ENCODE peak calls at places on chromosomes 12 and 14, in four cellular contexts. X is K562, M is GM12878, H is H1. N is an unnamed sample.

GRCh38 chr14:36773558-36773957 is 111.9 kb downstream of the PAX9 start:
- DNase-seq in X (no peak), M (no peak), H (no peak), N (no peak)

GRCh38 chr14:85248881-85249635 is 280.9 kb upstream of the FLRT2 start:
- DNase-seq in X (no peak), M (no peak), H (no peak), N (no peak)

GRCh38 chr14:104433401-104434213 is 146.0 kb upstream of the C14orf180 start:
- DNase-seq in X (no peak), M (no peak), H (no peak), N (no peak)

GRCh38 chr12:111068281-111068680 is 147.9 kb upstream of the MYL2 start:
- DNase-seq in X (no peak), M (no peak), H (no peak), N (no peak)

GRCh38 chr14:101233861-101234587 is 327.3 kb upstream of the DIO3 start:
- DNase-seq in X (no peak), M (no peak), H (no peak), N (no peak)

GRCh38 chr12:75478395-75478794 is 2.2 kb upstream of the GLIPR1 start:
- DNase-seq in X (no peak), M (peak), H (no peak), N (no peak)

GRCh38 chr14:57390806-57391562 is 598 bp downstream of the NAA30 start:
- DNase-seq in X (peak), M (no peak), H (no peak), N (no peak)

GRCh38 chr12:1920436-1920835 is 2.0 kb upstream of the CACNA2D4 start:
- DNase-seq in X (no peak), M (no peak), H (no peak), N (no peak)

GRCh38 chr12:14923944-14924343 is 14.4 kb downstream of the ERP27 start:
- DNase-seq in X (no peak), M (no peak), H (no peak), N (no peak)

GRCh38 chr14:68309121-68309520 is 483.7 kb downstream of the ZFP36L1 start:
- DNase-seq in X (no peak), M (no peak), H (no peak), N (no peak)

GRCh38 chr14:69906201-69906600 is 27.0 kb downstream of the SMOC1 start:
- DNase-seq in X (no peak), M (no peak), H (no peak), N (no peak)

GRCh38 chr12:57461326-57461903 is 1.8 kb downstream of the GLI1 start:
- DNase-seq in X (peak), M (no peak), H (no peak), N (no peak)

GRCh38 chr12:71719647-71720370 is 33.9 kb downstream of the TMEM19 start:
- DNase-seq in X (no peak), M (no peak), H (no peak), N (no peak)

GRCh38 chr12:2384533-2385328 is 331.9 kb downstream of the CACNA1C start:
- DNase-seq in X (no peak), M (no peak), H (no peak), N (no peak)

GRCh38 chr12:81332054-81332453 is 254.2 kb downstream of the ACSS3 start:
- DNase-seq in X (no peak), M (no peak), H (no peak), N (no peak)

GRCh38 chr12:79547735-79548347 is 142.9 kb downstream of the PAWR start:
- DNase-seq in X (peak), M (peak), H (peak), N (peak)

GRCh38 chr12:79549531-79550271 is 141.1 kb downstream of the PAWR start:
- DNase-seq in X (no peak), M (no peak), H (no peak), N (no peak)

GRCh38 chr12:79547044-79547734 is 143.6 kb downstream of the PAWR start:
- DNase-seq in X (no peak), M (no peak), H (peak), N (peak)

GRCh38 chr12:79548525-79548924 is 142.2 kb downstream of the PAWR start:
- DNase-seq in X (no peak), M (no peak), H (no peak), N (no peak)

GRCh38 chr12:79546461-79547043 is 144.2 kb downstream of the PAWR start:
- DNase-seq in X (no peak), M (no peak), H (no peak), N (no peak)
- TF ChIP-seq EGR1 in X (no peak), M (no peak), H (no peak), N (no peak)

DNA sequence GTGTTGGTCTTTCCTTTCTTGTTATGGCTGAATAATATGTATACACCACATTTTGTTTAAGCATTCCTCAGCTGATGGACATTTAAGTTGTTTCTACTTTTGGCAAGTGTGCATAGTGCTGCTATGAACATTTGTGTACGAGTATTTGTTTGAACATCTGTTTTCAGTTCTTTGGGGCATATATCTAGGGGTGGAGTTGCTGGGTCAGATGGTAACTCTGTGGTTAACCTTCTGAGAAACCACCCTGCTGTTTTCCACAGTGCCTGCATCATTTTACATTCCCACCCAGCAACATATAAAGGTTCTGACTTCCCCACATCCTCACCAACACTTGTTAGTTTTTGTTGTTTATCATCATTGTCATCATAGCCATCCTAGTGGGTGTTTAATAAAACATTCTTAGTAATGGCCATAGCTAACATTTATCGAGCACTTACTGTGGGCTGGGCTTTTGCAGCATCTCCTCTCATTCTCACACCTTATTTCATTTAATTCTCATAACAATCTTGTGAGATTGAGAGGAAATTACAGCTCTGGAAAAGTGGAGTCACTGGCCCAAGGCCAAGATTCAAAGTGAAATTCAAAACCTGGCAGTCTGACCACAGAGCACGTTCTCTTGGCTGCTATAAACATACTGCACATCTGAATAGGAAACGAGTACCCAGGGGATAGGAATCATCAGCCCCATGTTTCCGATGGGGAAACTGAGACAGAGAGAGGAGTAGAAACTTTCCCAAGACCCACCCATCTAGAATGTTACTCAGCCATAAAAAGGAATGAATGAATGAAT is 193.6 kb downstream of the KSR2 start:
- DNase-seq in X (no peak), M (no peak), H (no peak), N (no peak)
- TF ChIP-seq EGR1 in X (no peak), M (no peak), H (no peak), N (no peak)

DNA sequence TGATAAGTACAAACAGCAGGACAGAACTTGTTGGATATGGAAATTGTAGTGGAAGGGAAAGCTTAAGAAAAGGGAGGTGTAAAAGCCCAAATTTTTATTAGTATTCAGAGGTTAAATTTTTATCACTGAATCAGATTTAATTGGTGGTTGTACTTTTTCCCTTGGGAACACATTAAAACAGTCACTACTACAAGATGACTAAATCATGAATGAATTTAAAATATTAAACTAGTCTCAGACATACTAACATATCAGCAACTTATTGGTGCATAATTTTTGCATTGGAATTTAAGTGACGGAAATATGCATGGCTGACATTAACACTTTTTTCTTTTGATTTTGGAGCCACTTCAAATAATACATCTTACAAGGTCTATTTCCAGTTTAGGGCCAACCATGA is 27.6 kb downstream of the SAMD4A start:
- DNase-seq in X (no peak), M (no peak), H (no peak), N (no peak)
- TF ChIP-seq EGR1 in X (no peak), M (no peak), H (no peak), N (no peak)

DNA sequence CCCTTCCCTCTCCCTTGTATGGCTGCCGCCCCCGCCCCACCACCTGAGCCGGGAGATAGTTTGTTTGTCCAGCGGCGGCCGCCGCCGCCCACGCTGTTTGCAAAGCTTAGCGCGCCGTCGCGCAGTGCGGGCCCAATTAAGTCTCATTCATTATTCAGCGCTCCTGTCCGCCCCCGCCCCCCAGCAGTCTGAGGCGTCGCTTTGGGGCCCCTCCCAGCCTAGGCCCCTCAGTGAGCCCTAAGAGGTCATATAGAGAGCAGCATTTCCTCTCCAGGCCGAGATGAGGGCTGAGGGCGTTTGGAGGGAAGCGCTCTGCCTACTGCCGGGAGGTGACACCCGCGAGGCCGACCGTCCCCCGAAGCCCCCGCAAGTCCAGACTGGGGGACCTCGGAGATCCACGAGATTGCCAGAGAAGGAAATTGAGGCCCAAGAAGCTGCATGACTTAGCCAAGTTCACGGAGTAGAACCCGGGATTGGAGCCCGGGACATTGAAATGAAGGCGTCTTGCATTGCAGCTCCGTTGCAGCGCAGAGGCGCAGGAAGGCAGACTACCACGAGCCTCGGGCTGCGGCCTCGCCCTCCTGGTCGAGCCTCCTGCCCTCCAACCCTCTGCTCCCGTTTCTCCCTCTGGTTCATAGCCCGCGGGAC is at the start of gene DNAJC22:
- DNase-seq in X (peak), M (no peak), H (no peak), N (no peak)
- TF ChIP-seq EGR1 in X (peak), M (peak), H (peak), N (no peak)

GRCh38 chr14:50085570-50086315 is 30.6 kb downstream of the VCPKMT start:
- DNase-seq in X (no peak), M (peak), H (no peak), N (no peak)

GRCh38 chr14:50083467-50084337 is 32.7 kb downstream of the VCPKMT start:
- DNase-seq in X (no peak), M (no peak), H (no peak), N (no peak)

GRCh38 chr14:50082308-50082742 is 34.0 kb downstream of the VCPKMT start:
- DNase-seq in X (no peak), M (no peak), H (no peak), N (no peak)

GRCh38 chr14:50084666-50085065 is 31.7 kb downstream of the VCPKMT start:
- DNase-seq in X (no peak), M (no peak), H (no peak), N (no peak)

DNA sequence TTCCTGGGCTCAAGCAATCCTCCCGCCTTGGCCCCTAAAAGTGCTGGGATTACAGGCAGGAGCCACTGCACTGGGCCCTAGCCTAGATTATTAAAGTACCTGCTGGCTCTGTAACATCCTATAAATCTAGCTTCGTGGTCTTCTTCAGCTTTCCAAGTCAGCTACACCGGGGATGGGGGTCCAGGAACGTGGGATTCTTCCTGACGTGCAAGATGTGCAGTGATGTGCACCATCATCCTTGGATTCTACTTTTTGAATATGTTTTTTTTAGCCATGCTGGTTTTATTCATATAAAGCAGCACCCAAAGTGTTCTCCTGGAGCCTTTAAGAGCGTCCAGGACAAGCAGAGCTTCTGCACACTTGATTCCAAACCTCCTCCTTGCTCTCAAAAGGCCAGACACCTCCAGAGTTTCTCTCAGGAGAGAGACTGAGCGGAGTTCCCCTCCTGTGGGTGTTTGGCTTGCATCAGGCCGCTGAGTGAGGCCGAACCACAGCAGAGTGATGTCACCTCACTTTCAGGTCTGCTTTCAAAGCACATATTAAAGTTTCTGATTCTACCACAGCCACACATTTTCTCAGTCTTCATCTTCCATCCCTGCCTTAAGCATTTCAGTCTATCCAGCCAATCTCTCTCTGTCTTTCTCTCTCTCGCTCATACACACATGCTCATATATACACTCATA is 33.4 kb downstream of the VCPKMT start:
- DNase-seq in X (no peak), M (peak), H (no peak), N (no peak)
- TF ChIP-seq EGR1 in X (no peak), M (peak), H (no peak), N (no peak)

DNA sequence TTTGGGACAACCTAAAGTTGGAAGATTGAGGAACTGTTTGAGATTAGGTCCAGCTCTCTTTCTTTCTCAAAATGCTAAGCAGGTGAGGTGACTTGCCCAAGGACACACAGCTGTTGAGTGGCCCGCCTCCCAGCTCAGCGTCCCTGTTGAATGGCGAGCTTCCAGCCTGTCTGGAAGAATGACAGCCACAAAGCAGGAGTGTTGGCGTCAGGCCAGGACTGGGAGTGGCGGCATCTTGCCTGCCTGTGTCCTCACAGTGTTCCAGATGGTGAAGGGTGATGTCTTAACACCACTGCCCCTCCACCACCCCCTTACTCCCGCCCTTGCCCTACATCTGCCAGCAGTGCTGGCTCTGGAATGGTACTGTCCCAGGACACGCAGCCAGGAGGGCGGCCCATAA is 4.4 kb upstream of the CEBPE start:
- DNase-seq in X (peak), M (no peak), H (no peak), N (no peak)
- TF ChIP-seq EGR1 in X (no peak), M (no peak), H (no peak), N (no peak)